ENCODE peak calls at places on chromosomes 16 and 17, in five cellular contexts. O, Q, L, U and K are unnamed samples.

GRCh38 chr17:66349549-66350245 is 47.3 kb downstream of the PRKCA start:
- DNase-seq in Q (no peak), U (no peak), O (no peak), L (no peak), K (no peak)

GRCh38 chr17:38590988-38591758 is 14.6 kb downstream of the SRCIN1 start:
- DNase-seq in O (no peak), L (no peak), U (no peak), Q (no peak), K (peak; percentile 32)

GRCh38 chr16:12664334-12664733 is 139.4 kb downstream of the CPPED1 start:
- DNase-seq in O (no peak), L (no peak), U (no peak), Q (no peak), K (no peak)

GRCh38 chr17:78252111-78252634 is 20.7 kb downstream of the TMEM235 start:
- DNase-seq in L (no peak), U (no peak), O (no peak), Q (peak; percentile 77), K (no peak)

GRCh38 chr17:69417545-69418483 is 3.3 kb downstream of the MAP2K6 start:
- DNase-seq in Q (no peak), L (no peak), U (no peak), O (no peak), K (no peak)

GRCh38 chr16:89741342-89742014 is 20.1 kb downstream of the ZNF276 start:
- DNase-seq in O (no peak), U (no peak), L (no peak), Q (no peak), K (no peak)

GRCh38 chr17:35094902-35095301 is 24.8 kb downstream of the RAD51D start:
- DNase-seq in L (peak; percentile 66), Q (no peak), O (peak; percentile 95), U (no peak), K (no peak)

GRCh38 chr17:17401271-17401781 is 75.5 kb upstream of the MED9 start:
- DNase-seq in L (no peak), O (peak; percentile 51), U (no peak), Q (peak; percentile 38), K (peak; percentile 32)

GRCh38 chr16:75096730-75097129 is 19.9 kb downstream of the LDHD start:
- DNase-seq in U (no peak), Q (no peak), L (peak; percentile 84), O (no peak), K (no peak)